ENCODE peak calls at places on chromosomes 12 and 14, in ten cellular contexts. I is HFF-Myc, C is kidney, Q is astrocyte of the cerebellum, T is heart left ventricle, P is pancreas, L is ovary, J is hepatocyte, Z is spleen, U is tibial artery. E is an unnamed sample.

GRCh38 chr12:76866726-76867125 is 12.1 kb downstream of the CSRP2 start:
- DNase-seq in Q (peak; percentile 80), J (peak; percentile 42), P (no peak), U (no peak), I (peak; percentile 78), L (no peak), C (no peak), T (no peak), Z (no peak), E (peak; percentile 74)

GRCh38 chr14:26123459-26123858 is 474.4 kb downstream of the NOVA1 start:
- DNase-seq in L (no peak), Q (no peak), J (no peak), T (no peak), C (no peak), I (no peak), Z (no peak), U (no peak), P (no peak), E (no peak)

GRCh38 chr14:100285021-100285912 is 21.0 kb downstream of the SLC25A29 start:
- DNase-seq in C (peak; percentile 90), Q (no peak), L (peak; percentile 84), P (peak; percentile 59), U (peak; percentile 80), J (peak; percentile 88), Z (peak; percentile 95), T (peak; percentile 74), I (no peak), E (peak; percentile 42)

GRCh38 chr14:85909581-85909980 is 379.6 kb downstream of the FLRT2 start:
- DNase-seq in I (no peak), T (no peak), P (no peak), C (no peak), Z (no peak), U (no peak), Q (no peak), L (no peak), J (no peak), E (no peak)

GRCh38 chr14:54704768-54705167 is 137.8 kb downstream of the SAMD4A start:
- DNase-seq in U (no peak), L (no peak), Z (no peak), P (no peak), J (no peak), C (no peak), Q (no peak), T (no peak), I (no peak), E (no peak)

GRCh38 chr12:117098361-117099217 is 627 bp downstream of the TESC start:
- DNase-seq in U (no peak), P (peak; percentile 80), Q (no peak), J (no peak), I (no peak), T (no peak), L (no peak), C (peak; percentile 80), Z (peak; percentile 88), E (no peak)

GRCh38 chr12:11630046-11630706 is 19.3 kb upstream of the ETV6 start:
- DNase-seq in T (no peak), U (no peak), C (no peak), J (no peak), P (no peak), I (no peak), Z (no peak), L (no peak), Q (no peak), E (no peak)

GRCh38 chr14:69291891-69292586 is 32.1 kb downstream of the GALNT16 start:
- DNase-seq in T (no peak), U (peak; percentile 50), J (no peak), Z (no peak), L (no peak), P (no peak), I (no peak), C (peak; percentile 29), Q (no peak), E (peak; percentile 26)

GRCh38 chr12:110071504-110071903 is 23.2 kb upstream of the C12orf76 start:
- DNase-seq in P (no peak), I (no peak), Q (no peak), Z (no peak), C (no peak), L (no peak), T (no peak), J (no peak), U (no peak), E (no peak)

GRCh38 chr12:110075880-110076279 is 27.6 kb upstream of the C12orf76 start:
- DNase-seq in P (no peak), U (no peak), T (no peak), J (no peak), C (no peak), Z (no peak), Q (no peak), I (no peak), L (no peak), E (no peak)

GRCh38 chr12:110071967-110072366 is 23.6 kb upstream of the C12orf76 start:
- DNase-seq in U (no peak), L (no peak), Q (no peak), J (no peak), Z (no peak), P (no peak), T (no peak), I (no peak), C (no peak), E (no peak)

GRCh38 chr12:110073049-110073831 is 24.9 kb upstream of the C12orf76 start:
- DNase-seq in P (no peak), Q (no peak), Z (peak; percentile 76), C (peak; percentile 77), J (no peak), T (peak; percentile 30), U (no peak), I (no peak), L (no peak), E (no peak)

GRCh38 chr12:110074089-110074488 is 25.8 kb upstream of the C12orf76 start:
- DNase-seq in Q (no peak), C (no peak), I (no peak), J (no peak), P (no peak), Z (peak; percentile 6), L (no peak), U (no peak), T (no peak), E (no peak)
- H3K4me3 ChIP-seq in Q (no peak overlapping the region), C (no peak overlapping the region), I (no peak overlapping the region), J (no peak overlapping the region), P (no peak overlapping the region), Z (no peak overlapping the region), L (no peak overlapping the region), U (no peak overlapping the region), T (no peak overlapping the region), E (no peak overlapping the region)

GRCh38 chr14:48586099-48586498 is 910.7 kb upstream of the MDGA2 start:
- DNase-seq in U (no peak), L (no peak), C (no peak), P (no peak), Z (no peak), I (no peak), Q (no peak), J (no peak), T (no peak), E (no peak)

GRCh38 chr14:48575772-48576171 is 900.4 kb upstream of the MDGA2 start:
- DNase-seq in P (no peak), L (no peak), I (no peak), U (no peak), J (no peak), Q (no peak), T (no peak), Z (no peak), C (peak; percentile 44), E (no peak)

GRCh38 chr14:48584031-48584430 is 908.6 kb upstream of the MDGA2 start:
- DNase-seq in I (no peak), Q (no peak), C (no peak), U (no peak), L (no peak), J (no peak), T (no peak), P (no peak), Z (no peak), E (no peak)

GRCh38 chr14:48582938-48583337 is 907.5 kb upstream of the MDGA2 start:
- DNase-seq in Z (no peak), U (no peak), Q (no peak), L (no peak), I (no peak), P (no peak), C (no peak), T (no peak), J (no peak), E (no peak)

GRCh38 chr14:48580692-48581091 is 905.3 kb upstream of the MDGA2 start:
- DNase-seq in C (no peak), I (no peak), Z (no peak), J (no peak), U (no peak), L (no peak), T (no peak), P (no peak), Q (no peak), E (no peak)
- TF ChIP-seq CTCF in C (no peak), I (no peak), Z (no peak), J (no peak), U (no peak), L (no peak), T (no peak), P (no peak), Q (no peak), E (no peak)

GRCh38 chr14:94176808-94177207 is 2.7 kb downstream of the PPP4R4 start:
- DNase-seq in Q (no peak), U (no peak), J (no peak), Z (no peak), C (no peak), L (no peak), I (no peak), T (no peak), P (no peak), E (no peak)

GRCh38 chr14:94173885-94174621 is at the start of gene PPP4R4:
- DNase-seq in J (peak; percentile 96), T (peak; percentile 79), U (peak; percentile 72), Z (peak; percentile 94), Q (peak; percentile 47), I (peak; percentile 24), L (peak; percentile 97), P (peak; percentile 89), C (peak; percentile 94), E (peak; percentile 70)

GRCh38 chr14:94174622-94175402 is 690 bp downstream of the PPP4R4 start:
- DNase-seq in J (no peak), Z (no peak), I (no peak), C (peak; percentile 79), Q (no peak), L (peak; percentile 72), P (peak; percentile 36), U (peak; percentile 70), T (peak; percentile 14), E (no peak)

GRCh38 chr14:94173471-94173884 is 644 bp upstream of the PPP4R4 start:
- DNase-seq in U (no peak), Z (peak; percentile 81), I (no peak), C (peak; percentile 65), P (no peak), J (peak; percentile 36), L (no peak), Q (no peak), T (no peak), E (no peak)

DNA sequence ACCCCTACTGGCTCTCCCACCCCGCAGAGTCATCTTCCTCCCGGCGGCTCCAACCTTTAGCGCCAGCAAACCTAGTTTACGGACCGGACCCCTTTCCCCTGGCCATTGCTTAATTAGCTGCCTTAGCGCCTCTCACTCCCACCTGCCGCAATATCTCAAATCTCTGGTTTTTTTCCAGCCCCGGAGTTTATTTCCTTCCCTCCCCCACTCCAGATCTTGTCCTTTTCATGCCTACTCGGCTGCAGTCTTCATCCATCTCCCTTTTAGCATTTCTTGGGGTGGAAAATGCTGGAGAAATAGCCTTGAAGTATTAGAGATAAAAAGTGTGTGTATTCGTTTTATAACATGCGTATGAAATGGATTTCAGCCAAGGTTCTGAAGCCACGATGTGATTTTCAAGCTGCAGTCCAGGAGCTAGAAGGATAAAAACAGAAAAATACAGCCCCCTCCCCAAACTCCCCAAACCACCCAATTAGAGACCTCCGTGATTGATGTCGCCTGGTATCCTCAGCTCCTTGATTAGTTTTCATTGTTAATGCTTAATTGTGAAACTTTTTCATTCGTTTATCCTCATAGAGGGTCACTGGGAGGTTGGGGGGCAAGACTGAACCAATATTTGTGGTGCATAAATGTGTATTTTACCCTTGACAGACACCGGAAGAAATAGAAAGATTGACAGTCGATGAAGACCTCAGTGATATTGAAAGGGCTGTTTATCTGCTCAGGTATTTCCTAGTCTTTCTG is 1.5 kb downstream of the PPP4R4 start:
- DNase-seq in J (no peak), C (no peak), P (no peak), U (no peak), L (no peak), Z (no peak), T (no peak), Q (no peak), I (no peak), E (no peak)
- H3K4me3 ChIP-seq in J (no peak overlapping the region), C (no peak overlapping the region), P (no peak overlapping the region), U (no peak overlapping the region), L (peak overlapping the region; percentile 57), Z (no peak overlapping the region), T (peak overlapping the region; percentile 74), Q (peak overlapping the region; percentile 60), I (no peak overlapping the region), E (no peak overlapping the region)

GRCh38 chr12:3003593-3003992 is 44.4 kb downstream of the TEAD4 start:
- DNase-seq in Q (no peak), C (no peak), P (peak; percentile 86), J (no peak), L (no peak), Z (no peak), T (no peak), I (no peak), U (no peak), E (no peak)

GRCh38 chr12:3002636-3003035 is 43.4 kb downstream of the TEAD4 start:
- DNase-seq in Q (no peak), P (no peak), Z (no peak), U (no peak), C (peak; percentile 51), T (no peak), L (no peak), I (no peak), J (no peak), E (no peak)

GRCh38 chr12:3005736-3006135 is 46.5 kb downstream of the TEAD4 start:
- DNase-seq in Q (no peak), U (no peak), I (no peak), P (no peak), J (no peak), C (no peak), L (no peak), T (no peak), Z (no peak), E (peak; percentile 41)

GRCh38 chr12:3000548-3001275 is 41.5 kb downstream of the TEAD4 start:
- DNase-seq in T (no peak), Q (no peak), U (no peak), C (no peak), L (no peak), J (no peak), P (no peak), Z (no peak), I (no peak), E (no peak)

GRCh38 chr12:3004655-3005565 is 45.7 kb downstream of the TEAD4 start:
- DNase-seq in Z (no peak), P (no peak), T (no peak), Q (no peak), I (no peak), J (no peak), U (no peak), L (no peak), C (no peak), E (no peak)
- TF ChIP-seq CTCF in Z (no peak), P (no peak), T (peak; percentile 6), Q (peak; percentile 34), I (peak; percentile 35), J (no peak), U (no peak), L (no peak), C (no peak), E (peak; percentile 28)